ENCODE peak calls at places on chromosomes 4 and X, in five cellular contexts. D is cardiac muscle cell, I is upper lobe of left lung, U is endodermal cell, Z is H7. F is an unnamed sample.

GRCh38 chr4:94452476-94453300 is 946 bp downstream of the PDLIM5 start:
- DNase-seq in D (peak), Z (peak), I (peak), U (peak), F (peak)

GRCh38 chr4:111136438-111136837 is 513.6 kb upstream of the PITX2 start:
- DNase-seq in D (no peak), Z (no peak), I (no peak), U (no peak), F (peak)

GRCh38 chr4:36676139-36677050 is 395.0 kb downstream of the DTHD1 start:
- DNase-seq in I (no peak), D (no peak), Z (no peak), U (no peak), F (no peak)

GRCh38 chr4:98555798-98556445 is 102.5 kb downstream of the TSPAN5 start:
- DNase-seq in I (no peak), D (no peak), U (no peak), Z (no peak), F (no peak)

GRCh38 chr4:153969542-153969941 is 180.7 kb upstream of the SFRP2 start:
- DNase-seq in D (no peak), I (no peak), Z (no peak), U (no peak), F (no peak)

GRCh38 chrX:53093177-53093655 is 726 bp upstream of the KANTR start:
- DNase-seq in U (peak), D (peak), Z (peak), I (peak), F (no peak)

GRCh38 chr4:100483796-100484195 is 34.0 kb downstream of the EMCN start:
- DNase-seq in Z (no peak), I (no peak), D (no peak), U (no peak), F (no peak)

GRCh38 chrX:151902813-151903591 is 9.7 kb upstream of the MAGEA4 start:
- DNase-seq in U (no peak), I (no peak), Z (no peak), D (no peak), F (peak)

GRCh38 chrX:18490816-18491215 is 65.4 kb downstream of the CDKL5 start:
- DNase-seq in I (no peak), U (no peak), Z (no peak), D (no peak), F (no peak)

GRCh38 chr4:177147668-177148067 is 162.0 kb upstream of the NEIL3 start:
- DNase-seq in Z (no peak), I (no peak), D (no peak), U (no peak), F (no peak)

GRCh38 chrX:31136144-31136572 is 64.3 kb upstream of the FTHL17 start:
- DNase-seq in U (no peak), Z (no peak), D (no peak), I (no peak), F (no peak)

GRCh38 chrX:9393571-9393970 is 71.3 kb upstream of the TBL1X start:
- DNase-seq in D (no peak), Z (no peak), U (no peak), I (no peak), F (no peak)

GRCh38 chr4:80171251-80171650 is 26.1 kb upstream of the PRDM8 start:
- DNase-seq in D (no peak), U (no peak), Z (no peak), I (no peak), F (peak)

GRCh38 chr4:2811830-2812599 is 19.1 kb downstream of the SH3BP2 start:
- DNase-seq in I (peak), D (peak), Z (peak), U (peak), F (no peak)

GRCh38 chrX:118742176-118742575 is 14.8 kb downstream of the IL13RA1 start:
- DNase-seq in I (no peak), D (no peak), Z (no peak), U (no peak), F (no peak)

GRCh38 chr4:174848596-174848995 is 19.5 kb upstream of the GLRA3 start:
- DNase-seq in I (no peak), Z (no peak), U (no peak), D (no peak), F (no peak)

GRCh38 chr4:185112104-185112503 is 31.0 kb upstream of the SLC25A4 start:
- DNase-seq in U (no peak), Z (no peak), I (peak), D (peak), F (peak)

GRCh38 chrX:110145854-110146253 is 142.9 kb downstream of the TMEM164 start:
- DNase-seq in D (peak), Z (no peak), I (peak), U (peak), F (no peak)

GRCh38 chr4:5890063-5890727 is 2.7 kb downstream of the CRMP1 start:
- DNase-seq in I (no peak), Z (peak), U (peak), D (peak), F (no peak)

GRCh38 chr4:37095925-37096324 is 148.6 kb upstream of the NWD2 start:
- DNase-seq in D (no peak), U (no peak), Z (no peak), I (no peak), F (no peak)

GRCh38 chrX:12988797-12989196 is 13.9 kb downstream of the TMSB4X start:
- DNase-seq in D (no peak), I (peak), Z (no peak), U (no peak), F (no peak)

GRCh38 chr4:189870835-189871234 is 69.8 kb upstream of the FRG1 start:
- DNase-seq in U (no peak), Z (no peak), I (no peak), D (no peak), F (no peak)

GRCh38 chrX:97311066-97311778 is 427.5 kb downstream of the RPA4 start:
- DNase-seq in Z (no peak), U (peak), I (no peak), D (no peak), F (no peak)
- H3K4me3 ChIP-seq in Z (peak), U (no peak), I (no peak), D (no peak), F (no peak)

DNA sequence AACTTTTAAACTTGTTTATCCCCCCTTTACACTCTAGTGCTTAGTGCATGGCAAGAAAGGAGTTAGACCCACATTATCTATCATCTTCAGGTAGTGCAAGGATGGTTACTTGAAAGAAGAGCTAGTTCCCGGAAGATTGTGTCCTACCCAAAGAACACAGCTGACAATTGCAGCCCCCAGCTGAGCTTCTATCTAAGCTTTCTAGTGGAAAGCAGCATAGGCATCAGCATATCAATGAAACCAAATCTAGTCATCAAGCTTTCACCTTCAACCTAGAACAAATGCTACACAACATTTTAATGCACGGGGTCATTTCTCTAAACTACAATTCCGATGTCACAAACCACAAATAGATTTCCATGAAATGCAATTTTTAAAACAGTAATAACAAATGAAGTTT is 88.9 kb upstream of the TFDP3 start:
- DNase-seq in Z (peak), I (no peak), U (no peak), D (no peak), F (no peak)
- H3K4me3 ChIP-seq in Z (no peak), I (no peak), U (no peak), D (no peak), F (no peak)

GRCh38 chr4:119139822-119140252 is 4.2 kb downstream of the MYOZ2 start:
- DNase-seq in Z (no peak), I (no peak), D (no peak), U (no peak), F (no peak)
- H3K4me3 ChIP-seq in Z (no peak), I (no peak), D (no peak), U (no peak), F (no peak)

GRCh38 chr4:7886250-7886973 is 53.2 kb downstream of the AFAP1 start:
- DNase-seq in D (no peak), I (no peak), Z (no peak), U (no peak), F (no peak)
- H3K4me3 ChIP-seq in D (no peak), I (no peak), Z (no peak), U (no peak), F (no peak)

GRCh38 chr4:102868153-102868781 is 525 bp upstream of the CISD2 start:
- DNase-seq in Z (no peak), D (no peak), U (no peak), I (no peak), F (no peak)

GRCh38 chr4:102869569-102870227 is 906 bp downstream of the CISD2 start:
- DNase-seq in U (no peak), Z (no peak), I (no peak), D (no peak), F (no peak)

GRCh38 chr4:102868782-102869568 is at the start of gene CISD2:
- DNase-seq in U (peak), D (peak), I (peak), Z (peak), F (peak)

GRCh38 chr4:102871772-102872171 is 3.0 kb downstream of the CISD2 start:
- DNase-seq in D (no peak), I (no peak), Z (no peak), U (no peak), F (no peak)

DNA sequence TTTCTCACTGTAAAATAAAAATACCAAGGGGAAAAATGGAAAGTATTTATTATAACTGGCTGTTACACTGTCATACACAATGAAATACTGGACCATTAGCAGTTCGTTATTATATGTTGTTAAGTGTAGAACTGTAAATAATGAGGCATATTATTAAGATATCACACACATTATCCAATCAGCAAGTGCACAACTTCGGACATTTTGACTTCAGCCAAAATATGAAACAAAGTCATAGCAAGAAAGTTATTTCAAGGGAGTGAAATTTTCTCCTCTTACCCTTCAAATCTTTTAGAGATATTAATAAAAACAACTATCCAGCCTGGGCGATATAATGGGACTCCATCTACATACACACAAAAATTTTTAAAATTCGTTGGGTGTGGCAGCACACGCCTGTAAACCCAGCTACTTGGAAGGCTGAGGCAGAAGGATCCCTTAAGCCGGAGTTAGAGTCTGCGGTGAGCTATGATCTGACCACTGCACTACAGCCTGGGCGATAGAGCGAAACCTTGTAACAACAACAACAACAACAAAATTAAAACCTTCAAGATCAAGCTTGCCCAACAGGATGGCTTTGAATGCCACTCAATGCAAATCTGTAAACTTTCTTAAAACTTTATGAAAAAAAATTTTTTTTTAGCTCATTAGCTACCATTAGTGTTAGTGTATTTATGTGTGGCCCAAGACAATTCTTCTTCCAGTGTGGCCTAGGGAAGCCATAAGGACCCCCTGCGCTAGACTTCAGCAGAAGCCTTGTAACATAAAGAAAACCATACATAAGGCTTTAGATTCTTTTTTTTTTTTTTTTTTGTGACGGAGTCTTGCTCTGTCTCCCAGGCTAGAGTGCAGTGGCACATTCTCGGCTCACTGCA is 1.3 kb upstream of the CISD2 start:
- DNase-seq in U (no peak), I (no peak), D (no peak), Z (no peak), F (no peak)
- H3K4me3 ChIP-seq in U (peak), I (peak), D (peak), Z (peak), F (peak)

F was measured in AG09309.